ENCODE peak calls at places on chromosomes 3 and 15, in eight cellular contexts. T is SK-N-SH, G is IMR-90, R is testis, L is upper lobe of right lung, Y is spleen, P is Peyer's patch, K is pancreas. I is an unnamed sample.

GRCh38 chr3:149152420-149152819 is 23.0 kb downstream of the HPS3 start:
- DNase-seq in G (peak; percentile 69), T (no peak), R (no peak), Y (no peak), L (no peak), P (no peak), K (no peak), I (no peak)

GRCh38 chr3:14472471-14473351 is 67.4 kb downstream of the GRIP2 start:
- DNase-seq in T (no peak), L (peak; percentile 79), R (no peak), K (no peak), Y (no peak), G (peak; percentile 92), P (no peak), I (no peak)

GRCh38 chr3:106765342-106765741 is 611.9 kb upstream of the CCDC54 start:
- DNase-seq in T (no peak), K (no peak), Y (no peak), P (no peak), R (no peak), G (peak; percentile 85), L (no peak), I (no peak)

GRCh38 chr3:43327184-43327950 is 41.0 kb downstream of the SNRK start:
- DNase-seq in P (no peak), Y (no peak), R (no peak), L (no peak), K (no peak), G (no peak), T (no peak), I (no peak)

GRCh38 chr15:39804026-39804425 is 21.4 kb upstream of the FSIP1 start:
- DNase-seq in P (no peak), T (no peak), K (no peak), G (peak; percentile 51), Y (no peak), L (no peak), R (no peak), I (no peak)

GRCh38 chr15:70348581-70349344 is 251.0 kb upstream of the TLE3 start:
- DNase-seq in T (no peak), L (peak; percentile 75), G (no peak), R (peak; percentile 29), P (no peak), Y (no peak), K (no peak), I (no peak)

GRCh38 chr3:108804437-108804836 is 18.1 kb upstream of the TRAT1 start:
- DNase-seq in P (no peak), T (no peak), L (no peak), G (no peak), Y (no peak), R (no peak), K (no peak), I (no peak)

GRCh38 chr3:18098960-18099587 is 326.1 kb downstream of the SATB1 start:
- DNase-seq in T (no peak), L (no peak), G (peak; percentile 85), R (no peak), Y (no peak), K (no peak), P (no peak), I (no peak)

GRCh38 chr15:80186597-80186996 is 33.8 kb downstream of the FAH start:
- DNase-seq in T (no peak), L (no peak), R (no peak), Y (no peak), P (no peak), K (no peak), G (no peak), I (no peak)

GRCh38 chr3:42033741-42034140 is 57.4 kb upstream of the TRAK1 start:
- DNase-seq in K (no peak), L (no peak), T (no peak), Y (no peak), R (no peak), G (peak; percentile 78), P (no peak), I (no peak)

GRCh38 chr3:11145888-11146287 is 8.4 kb upstream of the HRH1 start:
- DNase-seq in P (no peak), Y (no peak), G (peak; percentile 95), K (no peak), T (no peak), L (no peak), R (no peak), I (no peak)

GRCh38 chr15:77186518-77187095 is 115.7 kb upstream of the TSPAN3 start:
- DNase-seq in Y (no peak), G (peak; percentile 47), T (peak; percentile 33), P (no peak), K (no peak), L (no peak), R (no peak), I (no peak)

GRCh38 chr3:152973575-152973974 is 138.6 kb downstream of the P2RY1 start:
- DNase-seq in G (no peak), Y (no peak), K (no peak), L (no peak), T (no peak), R (no peak), P (no peak), I (no peak)

GRCh38 chr15:96043586-96044171 is 286.8 kb upstream of the NR2F2 start:
- DNase-seq in Y (no peak), T (no peak), R (no peak), P (no peak), G (no peak), L (no peak), K (no peak), I (no peak)

GRCh38 chr15:66803182-66803729 is 101.2 kb downstream of the SMAD6 start:
- DNase-seq in P (peak; percentile 84), R (peak; percentile 72), G (peak; percentile 98), Y (peak; percentile 80), L (peak; percentile 94), T (peak; percentile 71), K (peak; percentile 93), I (peak; percentile 90)

GRCh38 chr3:150351398-150351797 is 56.7 kb upstream of the TSC22D2 start:
- DNase-seq in K (no peak), L (no peak), R (no peak), Y (no peak), P (no peak), G (no peak), T (no peak), I (no peak)

GRCh38 chr3:184186902-184187207 is 856 bp downstream of the ABCF3 start:
- DNase-seq in L (no peak), P (no peak), G (no peak), Y (no peak), T (no peak), K (no peak), R (no peak), I (no peak)

GRCh38 chr3:187927565-187927964 is 182.3 kb upstream of the BCL6 start:
- DNase-seq in Y (no peak), L (no peak), T (no peak), R (no peak), G (no peak), K (no peak), P (no peak), I (no peak)

GRCh38 chr3:187926620-187927019 is 181.4 kb upstream of the BCL6 start:
- DNase-seq in R (no peak), T (no peak), P (no peak), Y (no peak), L (no peak), G (no peak), K (no peak), I (no peak)

GRCh38 chr3:187925326-187925725 is 180.1 kb upstream of the BCL6 start:
- DNase-seq in K (no peak), T (no peak), P (no peak), L (no peak), G (no peak), Y (no peak), R (no peak), I (no peak)

GRCh38 chr3:187922704-187923393 is 177.6 kb upstream of the BCL6 start:
- DNase-seq in L (no peak), Y (no peak), P (no peak), K (no peak), G (peak; percentile 72), R (no peak), T (no peak), I (no peak)

GRCh38 chr3:187924651-187925050 is 179.4 kb upstream of the BCL6 start:
- DNase-seq in K (no peak), P (no peak), R (no peak), T (no peak), Y (no peak), G (no peak), L (no peak), I (no peak)
- H3K4me1 ChIP-seq in K (no peaks in the 10 kb centered on the region), P (no peaks in the 10 kb centered on the region), R (no peaks in the 10 kb centered on the region), T (peaks cover 21% of the 10 kb centered on the region), Y (peaks cover 10% of the 10 kb centered on the region), G (peaks cover 14% of the 10 kb centered on the region), L (no peaks in the 10 kb centered on the region), I (no peaks in the 10 kb centered on the region)

DNA sequence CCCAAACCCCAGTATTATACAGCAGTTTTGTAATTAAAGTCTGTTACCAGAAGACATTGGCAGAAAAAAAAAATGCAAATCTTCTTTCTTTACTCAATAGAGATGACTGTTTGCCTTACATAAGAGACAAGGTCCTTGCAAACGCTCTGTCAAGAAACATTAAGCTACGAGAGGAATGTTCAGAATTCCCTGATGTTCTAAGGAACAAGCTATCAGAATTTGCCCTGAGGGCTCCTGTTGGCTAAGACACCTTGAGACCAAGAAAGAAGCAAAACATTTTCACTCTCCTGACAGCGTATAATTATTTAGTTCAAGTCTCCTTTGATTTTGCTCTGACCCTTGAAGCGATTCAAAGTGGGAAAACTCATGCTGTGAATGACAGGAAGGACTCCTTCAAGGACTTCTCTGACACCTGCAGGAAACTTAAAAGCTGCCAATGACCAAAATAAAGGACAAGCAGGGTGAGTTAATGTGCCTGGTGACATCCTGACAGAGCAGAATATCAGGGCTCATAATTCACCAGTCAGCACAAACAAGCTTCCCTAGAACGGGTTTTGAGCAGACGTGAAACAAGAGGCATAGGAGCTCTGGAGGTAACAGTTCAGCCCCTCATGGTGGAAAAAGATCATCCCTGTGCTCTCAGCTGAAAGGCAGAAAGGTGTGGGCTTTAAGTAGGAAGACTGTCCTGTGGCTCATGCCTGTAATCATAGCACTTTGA is 2.5 kb downstream of the SCAMP2 start:
- DNase-seq in T (no peak), Y (no peak), K (no peak), R (no peak), P (no peak), L (no peak), G (no peak), I (peak; percentile 63)
- H3K4me1 ChIP-seq in T (peaks cover 17% of the 10 kb centered on the region), Y (peaks cover 76% of the 10 kb centered on the region), K (peaks cover 24% of the 10 kb centered on the region), R (peaks cover 43% of the 10 kb centered on the region), P (peaks cover 8% of the 10 kb centered on the region), L (peaks cover 65% of the 10 kb centered on the region), G (peaks cover 18% of the 10 kb centered on the region), I (peaks cover 51% of the 10 kb centered on the region)

DNA sequence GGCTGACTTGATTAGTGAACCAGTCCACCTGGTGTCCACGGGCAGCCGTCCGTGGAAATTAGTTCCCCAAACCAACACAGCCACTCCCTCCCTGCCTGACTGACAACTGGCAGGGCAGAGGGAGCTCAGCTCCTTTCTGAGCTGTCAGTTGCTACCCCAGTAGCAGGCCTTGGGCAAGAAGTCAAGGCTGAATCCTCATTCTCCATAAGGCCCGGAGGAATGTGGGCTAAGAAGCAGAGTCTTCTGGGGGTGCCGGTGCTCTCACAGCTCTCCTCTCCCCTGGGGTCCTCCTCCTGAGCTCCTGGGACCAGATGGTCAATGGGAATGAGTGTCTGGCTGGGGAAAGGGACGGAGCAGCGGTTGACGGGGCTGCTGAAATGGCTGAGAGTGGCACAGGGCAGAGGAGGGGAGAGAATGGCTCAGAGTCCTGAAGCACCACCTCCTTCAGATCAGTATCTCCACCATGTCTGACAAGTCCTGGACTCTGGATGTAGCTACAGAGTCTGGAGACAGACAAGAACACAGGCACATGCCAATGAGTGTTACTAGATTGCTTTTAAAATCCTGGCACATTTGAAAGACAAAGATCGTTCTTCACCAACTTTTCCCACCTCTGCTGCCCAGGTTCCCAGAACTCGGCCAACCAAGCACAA is 16.9 kb downstream of the AMOTL2 start:
- DNase-seq in Y (peak; percentile 44), G (no peak), P (peak; percentile 41), T (no peak), L (peak; percentile 33), K (peak; percentile 10), R (no peak), I (no peak)
- H3K4me1 ChIP-seq in Y (peaks cover 70% of the 10 kb centered on the region), G (peaks cover 59% of the 10 kb centered on the region), P (peaks cover 6% of the 10 kb centered on the region), T (peaks cover 61% of the 10 kb centered on the region), L (peaks cover 95% of the 10 kb centered on the region), K (peaks cover 27% of the 10 kb centered on the region), R (peaks cover 35% of the 10 kb centered on the region), I (peaks cover 98% of the 10 kb centered on the region)

GRCh38 chr3:129112308-129113052 is 9.1 kb downstream of the RAB43 start:
- DNase-seq in Y (no peak), K (no peak), G (peak; percentile 35), L (no peak), P (no peak), T (no peak), R (no peak), I (no peak)
- H3K4me1 ChIP-seq in Y (peaks cover 46% of the 10 kb centered on the region), K (no peaks in the 10 kb centered on the region), G (peaks cover 4% of the 10 kb centered on the region), L (peaks cover 23% of the 10 kb centered on the region), P (peaks cover 8% of the 10 kb centered on the region), T (no peaks in the 10 kb centered on the region), R (peaks cover 16% of the 10 kb centered on the region), I (peaks cover 10% of the 10 kb centered on the region)

I was measured in Caco-2.